ENCODE peak calls at places on chromosomes 3 and 15, in seven cellular contexts. One of them, this sample, is unnamed.

GRCh38 chr15:89807689-89808088 is 7.0 kb downstream of the ANPEP start:
- DNase-seq in transverse colon: no peak
- DNase-seq in cardiac muscle cell: no peak
- DNase-seq in A549: no peak
- DNase-seq in cardiac fibroblast: no peak
- DNase-seq in HFF-Myc: no peak
- DNase-seq in GM12878: no peak
- DNase-seq in this sample: no peak

GRCh38 chr15:81069356-81069755 is 64.7 kb upstream of the CFAP161 start:
- DNase-seq in transverse colon: no peak
- DNase-seq in cardiac muscle cell: no peak
- DNase-seq in A549: no peak
- DNase-seq in cardiac fibroblast: no peak
- DNase-seq in HFF-Myc: no peak
- DNase-seq in GM12878: no peak
- DNase-seq in this sample: no peak

GRCh38 chr15:25847066-25847465 is 16.1 kb downstream of the ATP10A start:
- DNase-seq in transverse colon: no peak
- DNase-seq in cardiac muscle cell: no peak
- DNase-seq in A549: no peak
- DNase-seq in cardiac fibroblast: no peak
- DNase-seq in HFF-Myc: no peak
- DNase-seq in GM12878: no peak
- DNase-seq in this sample: no peak

GRCh38 chr3:156293566-156293965 is 173.2 kb downstream of the KCNAB1 start:
- DNase-seq in transverse colon: no peak
- DNase-seq in cardiac muscle cell: no peak
- DNase-seq in A549: no peak
- DNase-seq in cardiac fibroblast: no peak
- DNase-seq in HFF-Myc: no peak
- DNase-seq in GM12878: no peak
- DNase-seq in this sample: no peak

GRCh38 chr3:71430941-71431552 is 152.5 kb downstream of the FOXP1 start:
- DNase-seq in transverse colon: no peak
- DNase-seq in cardiac muscle cell: no peak
- DNase-seq in A549: no peak
- DNase-seq in cardiac fibroblast: no peak
- DNase-seq in HFF-Myc: no peak
- DNase-seq in GM12878: no peak
- DNase-seq in this sample: no peak

GRCh38 chr3:142857056-142857455 is 31.8 kb downstream of the PCOLCE2 start:
- DNase-seq in transverse colon: peak; percentile 27
- DNase-seq in cardiac muscle cell: peak; percentile 34
- DNase-seq in A549: peak; percentile 72
- DNase-seq in cardiac fibroblast: no peak
- DNase-seq in HFF-Myc: no peak
- DNase-seq in GM12878: no peak
- DNase-seq in this sample: peak; percentile 7

GRCh38 chr15:27492021-27492621 is 521.1 kb downstream of the GABRG3 start:
- DNase-seq in transverse colon: no peak
- DNase-seq in cardiac muscle cell: no peak
- DNase-seq in A549: no peak
- DNase-seq in cardiac fibroblast: no peak
- DNase-seq in HFF-Myc: no peak
- DNase-seq in GM12878: no peak
- DNase-seq in this sample: no peak

GRCh38 chr15:81950841-81951414 is 94.9 kb downstream of the MEX3B start:
- DNase-seq in transverse colon: no peak
- DNase-seq in cardiac muscle cell: peak; percentile 6
- DNase-seq in A549: no peak
- DNase-seq in cardiac fibroblast: peak; percentile 13
- DNase-seq in HFF-Myc: no peak
- DNase-seq in GM12878: no peak
- DNase-seq in this sample: peak; percentile 43

GRCh38 chr15:75720787-75721461 is 8.3 kb upstream of the CSPG4 start:
- DNase-seq in transverse colon: peak; percentile 88
- DNase-seq in cardiac muscle cell: peak; percentile 64
- DNase-seq in A549: peak; percentile 90
- DNase-seq in cardiac fibroblast: peak; percentile 35
- DNase-seq in HFF-Myc: no peak
- DNase-seq in GM12878: no peak
- DNase-seq in this sample: peak; percentile 14

GRCh38 chr3:69869643-69870042 is 129.9 kb upstream of the SAMMSON start:
- DNase-seq in transverse colon: no peak
- DNase-seq in cardiac muscle cell: no peak
- DNase-seq in A549: no peak
- DNase-seq in cardiac fibroblast: peak; percentile 37
- DNase-seq in HFF-Myc: no peak
- DNase-seq in GM12878: no peak
- DNase-seq in this sample: peak; percentile 4

GRCh38 chr3:173502983-173503568 is 105.5 kb downstream of the NLGN1 start:
- DNase-seq in transverse colon: no peak
- DNase-seq in cardiac muscle cell: no peak
- DNase-seq in A549: no peak
- DNase-seq in cardiac fibroblast: peak; percentile 68
- DNase-seq in HFF-Myc: no peak
- DNase-seq in GM12878: no peak
- DNase-seq in this sample: peak; percentile 50

GRCh38 chr15:85118581-85118980 is 136.9 kb downstream of the PDE8A start:
- DNase-seq in transverse colon: no peak
- DNase-seq in cardiac muscle cell: no peak
- DNase-seq in A549: no peak
- DNase-seq in cardiac fibroblast: no peak
- DNase-seq in HFF-Myc: no peak
- DNase-seq in GM12878: no peak
- DNase-seq in this sample: no peak

GRCh38 chr3:164526250-164526649 is 552.0 kb downstream of the SI start:
- DNase-seq in transverse colon: no peak
- DNase-seq in cardiac muscle cell: no peak
- DNase-seq in A549: no peak
- DNase-seq in cardiac fibroblast: no peak
- DNase-seq in HFF-Myc: no peak
- DNase-seq in GM12878: no peak
- DNase-seq in this sample: no peak
- H3K4me3 ChIP-seq in transverse colon: no peak overlapping the region
- H3K4me3 ChIP-seq in cardiac muscle cell: no peak overlapping the region
- H3K4me3 ChIP-seq in A549: no peak overlapping the region
- H3K4me3 ChIP-seq in cardiac fibroblast: no peak overlapping the region
- H3K4me3 ChIP-seq in HFF-Myc: no peak overlapping the region
- H3K4me3 ChIP-seq in GM12878: no peak overlapping the region
- H3K4me3 ChIP-seq in this sample: no peak overlapping the region

GRCh38 chr3:57152761-57153160 is 12.4 kb downstream of the IL17RD start:
- DNase-seq in transverse colon: no peak
- DNase-seq in cardiac muscle cell: no peak
- DNase-seq in A549: no peak
- DNase-seq in cardiac fibroblast: no peak
- DNase-seq in HFF-Myc: no peak
- DNase-seq in GM12878: no peak
- DNase-seq in this sample: no peak

GRCh38 chr3:57151021-57151449 is 14.1 kb downstream of the IL17RD start:
- DNase-seq in transverse colon: no peak
- DNase-seq in cardiac muscle cell: no peak
- DNase-seq in A549: no peak
- DNase-seq in cardiac fibroblast: peak; percentile 8
- DNase-seq in HFF-Myc: no peak
- DNase-seq in GM12878: no peak
- DNase-seq in this sample: peak; percentile 33

GRCh38 chr3:57154470-57154869 is 10.7 kb downstream of the IL17RD start:
- DNase-seq in transverse colon: no peak
- DNase-seq in cardiac muscle cell: no peak
- DNase-seq in A549: no peak
- DNase-seq in cardiac fibroblast: no peak
- DNase-seq in HFF-Myc: no peak
- DNase-seq in GM12878: no peak
- DNase-seq in this sample: no peak

GRCh38 chr3:57150097-57150496 is 15.1 kb downstream of the IL17RD start:
- DNase-seq in transverse colon: no peak
- DNase-seq in cardiac muscle cell: no peak
- DNase-seq in A549: no peak
- DNase-seq in cardiac fibroblast: no peak
- DNase-seq in HFF-Myc: no peak
- DNase-seq in GM12878: no peak
- DNase-seq in this sample: no peak

DNA sequence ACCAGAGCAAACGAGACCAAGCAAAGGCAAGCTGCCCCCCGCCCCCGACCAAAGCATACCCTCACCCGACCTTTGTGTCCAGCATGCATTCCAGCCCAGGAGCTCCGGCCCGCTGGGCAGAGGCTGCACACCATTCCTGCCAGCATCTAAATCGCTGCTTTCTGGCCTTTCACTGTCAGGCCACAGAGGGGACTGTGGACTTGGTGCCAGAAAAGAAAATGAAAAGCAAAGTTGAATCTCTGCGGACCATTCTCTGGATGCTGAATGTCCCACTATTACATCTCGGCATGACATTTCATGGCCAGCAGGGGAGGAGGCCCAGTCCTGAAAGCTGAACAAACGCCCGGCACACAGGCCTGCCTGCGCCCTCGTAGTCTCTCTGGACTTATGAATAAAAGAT is 13.0 kb downstream of the IL17RD start:
- DNase-seq in transverse colon: no peak
- DNase-seq in cardiac muscle cell: peak; percentile 25
- DNase-seq in A549: no peak
- DNase-seq in cardiac fibroblast: peak; percentile 14
- DNase-seq in HFF-Myc: no peak
- DNase-seq in GM12878: no peak
- DNase-seq in this sample: no peak
- TF ChIP-seq CTCF in transverse colon: no peak
- TF ChIP-seq CTCF in cardiac muscle cell: peak; percentile 22
- TF ChIP-seq CTCF in A549: no peak
- TF ChIP-seq CTCF in cardiac fibroblast: no peak
- TF ChIP-seq CTCF in HFF-Myc: no peak
- TF ChIP-seq CTCF in GM12878: no peak
- TF ChIP-seq CTCF in this sample: peak; percentile 19

GRCh38 chr15:32716960-32717289 is 879 bp upstream of the GREM1 start:
- DNase-seq in transverse colon: no peak
- DNase-seq in cardiac muscle cell: no peak
- DNase-seq in A549: no peak
- DNase-seq in cardiac fibroblast: no peak
- DNase-seq in HFF-Myc: no peak
- DNase-seq in GM12878: no peak
- DNase-seq in this sample: no peak
- H3K4me3 ChIP-seq in transverse colon: no peak overlapping the region
- H3K4me3 ChIP-seq in cardiac muscle cell: peak overlapping the region; percentile 21
- H3K4me3 ChIP-seq in A549: no peak overlapping the region
- H3K4me3 ChIP-seq in cardiac fibroblast: peak overlapping the region; percentile 75
- H3K4me3 ChIP-seq in HFF-Myc: peak overlapping the region; percentile 59
- H3K4me3 ChIP-seq in GM12878: peak overlapping the region; percentile 20
- H3K4me3 ChIP-seq in this sample: peak overlapping the region; percentile 48

DNA sequence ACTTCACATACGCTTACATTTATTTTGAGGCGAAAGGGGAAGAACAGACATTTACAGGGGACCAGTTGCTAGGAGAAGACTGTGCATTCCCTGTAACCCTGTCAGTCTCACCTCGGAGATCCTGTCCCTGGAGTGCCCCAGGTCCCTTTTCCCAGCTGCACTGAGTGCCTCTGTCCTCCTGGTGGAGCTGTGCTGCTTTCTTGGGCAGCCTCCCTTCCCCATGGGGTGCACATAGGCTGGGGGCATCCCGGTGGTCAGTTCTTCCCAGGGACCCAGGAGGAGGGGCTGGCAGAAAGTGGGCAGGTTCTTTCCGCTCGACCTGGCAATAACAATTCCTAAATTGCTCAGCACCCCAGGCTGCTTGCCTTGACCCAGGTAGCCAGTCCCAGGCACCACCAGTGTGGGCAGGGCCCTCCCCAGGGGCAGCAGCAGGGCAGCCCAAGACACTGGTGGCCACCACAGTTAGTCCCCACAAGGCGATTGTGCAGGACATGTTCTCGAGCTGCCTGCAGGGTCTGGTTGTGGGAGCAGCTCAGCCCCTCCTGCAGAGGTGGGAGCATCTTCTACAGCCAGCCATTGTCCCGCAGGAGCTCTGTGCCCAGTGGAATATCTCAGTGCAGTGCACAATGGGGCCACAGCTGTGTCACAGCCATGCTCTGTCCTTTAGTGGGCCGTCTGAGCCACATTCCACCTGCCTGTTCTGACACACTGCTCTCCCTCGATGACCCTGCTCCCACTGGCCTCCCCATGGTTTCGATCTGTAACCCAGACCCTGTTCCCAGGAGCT is 36.3 kb downstream of the APBA2 start:
- DNase-seq in transverse colon: no peak
- DNase-seq in cardiac muscle cell: peak; percentile 18
- DNase-seq in A549: no peak
- DNase-seq in cardiac fibroblast: no peak
- DNase-seq in HFF-Myc: no peak
- DNase-seq in GM12878: no peak
- DNase-seq in this sample: no peak
- TF ChIP-seq CTCF in transverse colon: no peak
- TF ChIP-seq CTCF in cardiac muscle cell: peak; percentile 20
- TF ChIP-seq CTCF in A549: no peak
- TF ChIP-seq CTCF in cardiac fibroblast: no peak
- TF ChIP-seq CTCF in HFF-Myc: peak; percentile 12
- TF ChIP-seq CTCF in GM12878: no peak
- TF ChIP-seq CTCF in this sample: peak; percentile 20

DNA sequence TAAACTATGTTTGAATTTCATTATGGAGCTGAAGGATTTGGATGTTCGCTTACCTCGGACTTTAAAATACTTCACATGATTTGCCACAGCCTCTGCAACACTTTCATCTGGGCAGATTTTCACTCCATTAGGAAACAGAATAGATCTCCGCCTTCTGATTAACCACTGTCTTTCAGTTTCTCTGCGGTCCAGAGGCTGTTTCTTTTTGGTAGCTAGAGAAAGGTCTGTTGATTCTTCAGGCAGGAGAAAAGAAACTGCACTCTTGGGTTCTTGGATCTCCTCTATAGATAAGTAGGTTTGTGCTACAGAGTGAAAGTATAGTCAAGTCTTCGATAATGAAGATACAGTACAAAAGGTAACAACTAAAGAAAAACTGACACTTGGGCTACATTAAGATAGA is 844 bp downstream of the IMPG2 start:
- DNase-seq in transverse colon: no peak
- DNase-seq in cardiac muscle cell: no peak
- DNase-seq in A549: no peak
- DNase-seq in cardiac fibroblast: no peak
- DNase-seq in HFF-Myc: no peak
- DNase-seq in GM12878: no peak
- DNase-seq in this sample: no peak
- H3K4me3 ChIP-seq in transverse colon: no peak overlapping the region
- H3K4me3 ChIP-seq in cardiac muscle cell: no peak overlapping the region
- H3K4me3 ChIP-seq in A549: no peak overlapping the region
- H3K4me3 ChIP-seq in cardiac fibroblast: no peak overlapping the region
- H3K4me3 ChIP-seq in HFF-Myc: no peak overlapping the region
- H3K4me3 ChIP-seq in GM12878: no peak overlapping the region
- H3K4me3 ChIP-seq in this sample: no peak overlapping the region

DNA sequence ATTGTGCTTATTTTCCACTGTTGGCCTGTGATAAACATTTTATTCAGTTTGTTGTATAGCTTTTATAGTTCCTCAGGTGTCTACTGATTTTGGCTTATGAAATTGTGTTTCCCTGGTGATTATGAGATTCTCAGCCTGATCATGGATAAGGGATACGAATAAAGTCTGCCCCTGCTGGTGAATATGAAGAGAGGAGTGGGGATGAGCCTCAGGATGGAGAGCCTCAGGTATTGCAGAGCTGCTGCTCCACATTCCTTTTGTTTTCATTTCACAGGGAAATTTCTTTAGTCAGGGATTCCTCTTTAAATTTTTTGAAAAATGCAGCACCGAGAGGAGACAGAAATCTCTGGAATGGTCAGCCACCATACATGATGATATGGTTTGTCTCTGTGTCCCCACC is 14.7 kb upstream of the RAB6B start:
- DNase-seq in transverse colon: no peak
- DNase-seq in cardiac muscle cell: no peak
- DNase-seq in A549: no peak
- DNase-seq in cardiac fibroblast: no peak
- DNase-seq in HFF-Myc: no peak
- DNase-seq in GM12878: no peak
- DNase-seq in this sample: no peak
- TF ChIP-seq CTCF in transverse colon: no peak
- TF ChIP-seq CTCF in cardiac muscle cell: peak; percentile 14
- TF ChIP-seq CTCF in A549: no peak
- TF ChIP-seq CTCF in cardiac fibroblast: peak; percentile 24
- TF ChIP-seq CTCF in HFF-Myc: peak; percentile 11
- TF ChIP-seq CTCF in GM12878: no peak
- TF ChIP-seq CTCF in this sample: peak; percentile 28

GRCh38 chr15:52651868-52652267 is 27.3 kb downstream of the ATOSA start:
- DNase-seq in transverse colon: peak; percentile 65
- DNase-seq in cardiac muscle cell: peak; percentile 78
- DNase-seq in A549: peak; percentile 77
- DNase-seq in cardiac fibroblast: peak; percentile 96
- DNase-seq in HFF-Myc: peak; percentile 83
- DNase-seq in GM12878: no peak
- DNase-seq in this sample: peak; percentile 96
- H3K4me3 ChIP-seq in transverse colon: no peak overlapping the region
- H3K4me3 ChIP-seq in cardiac muscle cell: peak overlapping the region; percentile 7
- H3K4me3 ChIP-seq in A549: peak overlapping the region; percentile 40
- H3K4me3 ChIP-seq in cardiac fibroblast: peak overlapping the region; percentile 49
- H3K4me3 ChIP-seq in HFF-Myc: peak overlapping the region; percentile 32
- H3K4me3 ChIP-seq in GM12878: no peak overlapping the region
- H3K4me3 ChIP-seq in this sample: peak overlapping the region; percentile 47